ENCODE peak calls at places on chromosomes 13 and 19, in eight cellular contexts. F is T-helper 22 cell; J is LoVo; E is NCI-H82; H is activated T-cell treated with anti-CD3 and anti-CD28 coated beads for 1 hour; M is CD4-positive, alpha-beta memory T cell; O is spleen; R is OCI-M1. N is an unnamed sample.
A peak's percentile ranks its signal among the peaks of the same experiment; 100 is the strongest.

GRCh38 chr19:280541-281007 is 10.6 kb downstream of the PLPP2 start:
- DNase-seq in M (no peak), J (no peak), R (no peak), H (no peak), O (no peak), F (no peak), E (no peak), N (no peak)

GRCh38 chr13:45861352-45861751 is 9.8 kb upstream of the SIAH3 start:
- DNase-seq in O (no peak), M (no peak), E (no peak), J (no peak), F (no peak), H (no peak), R (no peak), N (no peak)

GRCh38 chr13:112926993-112927392 is 42.0 kb upstream of the MCF2L start:
- DNase-seq in E (no peak), O (no peak), F (no peak), J (no peak), H (no peak), M (no peak), R (no peak), N (no peak)

GRCh38 chr13:80361298-80361697 is 20.4 kb upstream of the SPRY2 start:
- DNase-seq in E (no peak), R (no peak), O (no peak), M (no peak), H (no peak), J (no peak), F (no peak), N (no peak)

GRCh38 chr19:4780860-4781259 is 10.7 kb upstream of the FEM1A start:
- DNase-seq in O (no peak), R (no peak), M (no peak), F (no peak), E (no peak), H (no peak), J (no peak), N (no peak)

GRCh38 chr13:47455581-47455980 is 545.5 kb downstream of the SUCLA2 start:
- DNase-seq in O (no peak), F (no peak), E (peak; percentile 7), H (no peak), R (peak; percentile 5), J (no peak), M (no peak), N (peak; percentile 7)

GRCh38 chr19:3710265-3710812 is 2.2 kb downstream of the TJP3 start:
- DNase-seq in R (peak; percentile 76), H (no peak), E (peak; percentile 21), J (peak; percentile 91), M (no peak), O (peak; percentile 82), F (no peak), N (peak; percentile 81)

GRCh38 chr19:17807731-17808316 is 12.9 kb downstream of the B3GNT3 start:
- DNase-seq in O (peak; percentile 75), E (no peak), H (no peak), M (no peak), R (no peak), J (no peak), F (no peak), N (no peak)

GRCh38 chr13:51006067-51006800 is 96.6 kb downstream of the RNASEH2B start:
- DNase-seq in E (no peak), R (no peak), F (no peak), H (no peak), J (no peak), M (no peak), O (no peak), N (no peak)

GRCh38 chr13:65943024-65943423 is 1287.1 kb downstream of the PCDH9 start:
- DNase-seq in O (no peak), M (no peak), F (no peak), R (no peak), E (no peak), H (no peak), J (no peak), N (no peak)

GRCh38 chr19:54424201-54424600 is 8.9 kb downstream of the TTYH1 start:
- DNase-seq in H (no peak), O (no peak), M (no peak), R (no peak), F (no peak), E (no peak), J (no peak), N (no peak)

GRCh38 chr19:49340069-49340864 is 5.1 kb downstream of the CD37 start:
- DNase-seq in O (peak; percentile 95), H (no peak), F (no peak), E (peak; percentile 98), J (no peak), M (no peak), R (no peak), N (peak; percentile 29)

GRCh38 chr19:21256722-21257121 is 72.5 kb downstream of the ZNF708 start:
- DNase-seq in R (peak; percentile 53), M (no peak), H (no peak), J (no peak), F (no peak), O (no peak), E (peak; percentile 33), N (peak; percentile 37)

GRCh38 chr13:29100739-29101138 is 280.6 kb downstream of the MTUS2 start:
- DNase-seq in H (no peak), O (no peak), M (no peak), R (no peak), J (no peak), E (no peak), F (no peak), N (no peak)

GRCh38 chr13:44107357-44108121 is 227.8 kb downstream of the LACC1 start:
- DNase-seq in E (no peak), O (no peak), F (no peak), R (no peak), M (no peak), H (no peak), J (peak; percentile 7), N (no peak)

GRCh38 chr19:34253711-34254551 is 423 bp upstream of the GARRE1 start:
- DNase-seq in M (no peak), J (no peak), F (no peak), R (peak; percentile 90), H (peak; percentile 82), E (peak; percentile 90), O (peak; percentile 98), N (peak; percentile 38)

GRCh38 chr13:47126432-47126831 is 229.6 kb upstream of the HTR2A start:
- DNase-seq in F (no peak), M (no peak), H (no peak), J (no peak), O (no peak), E (no peak), R (peak; percentile 62), N (no peak)

GRCh38 chr19:38210458-38210987 is 13.5 kb downstream of the DPF1 start:
- DNase-seq in E (peak; percentile 68), J (no peak), O (no peak), R (no peak), F (no peak), H (no peak), M (no peak), N (no peak)

GRCh38 chr13:40762849-40763248 is 8.1 kb downstream of the MRPS31 start:
- DNase-seq in H (no peak), F (no peak), O (no peak), M (no peak), R (no peak), J (no peak), E (no peak), N (no peak)

GRCh38 chr19:40747536-40747935 is 2.7 kb downstream of the ACTMAP start:
- DNase-seq in R (no peak), M (no peak), F (no peak), O (no peak), J (no peak), E (no peak), H (no peak), N (no peak)

GRCh38 chr19:39276740-39277139 is 8.5 kb downstream of the IFNL2 start:
- DNase-seq in M (no peak), H (no peak), R (no peak), J (no peak), O (peak; percentile 10), F (no peak), E (no peak), N (no peak)

GRCh38 chr13:63773476-63773875 is 2357.8 kb upstream of the PCDH20 start:
- DNase-seq in M (no peak), E (no peak), J (no peak), H (no peak), O (no peak), R (no peak), F (no peak), N (no peak)

GRCh38 chr13:20408181-20408580 is 117.5 kb downstream of the CRYL1 start:
- DNase-seq in J (no peak), R (no peak), H (no peak), O (no peak), F (no peak), E (no peak), M (no peak), N (no peak)

GRCh38 chr19:18745012-18745735 is 45.9 kb downstream of the COMP start:
- DNase-seq in F (no peak), J (no peak), H (no peak), E (no peak), R (no peak), O (no peak), M (no peak), N (no peak)

GRCh38 chr19:9381367-9381785 is 18.6 kb downstream of the ZNF177 start:
- DNase-seq in R (peak; percentile 42), F (no peak), E (no peak), J (no peak), H (no peak), O (no peak), M (no peak), N (no peak)

N was measured in MV-4-11.